ENCODE peak calls at places on chromosomes 11 and 22, in four cellular contexts. F, C, J and L are unnamed samples.

GRCh38 chr11:108958446-108959123 is 293.7 kb downstream of the DDX10 start:
- DNase-seq in F (no peak), C (no peak), J (no peak), L (peak)

GRCh38 chr22:40479887-40480538 is 109.6 kb downstream of the SGSM3 start:
- DNase-seq in F (no peak), C (no peak), J (no peak), L (no peak)

GRCh38 chr11:12827929-12828812 is 153.9 kb downstream of the TEAD1 start:
- DNase-seq in F (no peak), C (peak), J (peak), L (peak)

GRCh38 chr11:104649002-104649401 is 249.3 kb downstream of the CASP12 start:
- DNase-seq in F (no peak), C (no peak), J (no peak), L (no peak)

GRCh38 chr22:49149721-49150608 is 677.7 kb downstream of the BRD1 start:
- DNase-seq in F (no peak), C (no peak), J (no peak), L (no peak)

GRCh38 chr11:20522536-20522935 is 76.9 kb upstream of the SLC6A5 start:
- DNase-seq in F (no peak), C (no peak), J (no peak), L (no peak)

GRCh38 chr22:50599816-50600454 is 658 bp upstream of the MAPK8IP2 start:
- DNase-seq in F (no peak), C (no peak), J (peak), L (peak)

GRCh38 chr11:35246725-35247124 is 107.8 kb downstream of the CD44 start:
- DNase-seq in F (no peak), C (no peak), J (no peak), L (no peak)

GRCh38 chr22:43186272-43187170 is at the start of gene TTLL12:
- DNase-seq in F (no peak), C (no peak), J (no peak), L (peak)

GRCh38 chr11:119282495-119282894 is 34.4 kb downstream of the MCAM start:
- DNase-seq in F (no peak), C (no peak), J (no peak), L (no peak)

GRCh38 chr11:89612111-89612510 is 98.0 kb upstream of the TRIM77 start:
- DNase-seq in F (no peak), C (no peak), J (no peak), L (no peak)

GRCh38 chr11:6498121-6498520 is 1.0 kb downstream of the DNHD1 start:
- DNase-seq in F (no peak), C (no peak), J (no peak), L (no peak)

GRCh38 chr11:108220721-108221346 is 1.6 kb downstream of the NPAT start:
- DNase-seq in F (no peak), C (no peak), J (no peak), L (peak)

GRCh38 chr11:404551-405264 is 10.1 kb downstream of the SIGIRR start:
- DNase-seq in F (no peak), C (no peak), J (no peak), L (no peak)

GRCh38 chr11:73121692-73122091 is 20.4 kb downstream of the FCHSD2 start:
- DNase-seq in F (no peak), C (no peak), J (no peak), L (no peak)

DNA sequence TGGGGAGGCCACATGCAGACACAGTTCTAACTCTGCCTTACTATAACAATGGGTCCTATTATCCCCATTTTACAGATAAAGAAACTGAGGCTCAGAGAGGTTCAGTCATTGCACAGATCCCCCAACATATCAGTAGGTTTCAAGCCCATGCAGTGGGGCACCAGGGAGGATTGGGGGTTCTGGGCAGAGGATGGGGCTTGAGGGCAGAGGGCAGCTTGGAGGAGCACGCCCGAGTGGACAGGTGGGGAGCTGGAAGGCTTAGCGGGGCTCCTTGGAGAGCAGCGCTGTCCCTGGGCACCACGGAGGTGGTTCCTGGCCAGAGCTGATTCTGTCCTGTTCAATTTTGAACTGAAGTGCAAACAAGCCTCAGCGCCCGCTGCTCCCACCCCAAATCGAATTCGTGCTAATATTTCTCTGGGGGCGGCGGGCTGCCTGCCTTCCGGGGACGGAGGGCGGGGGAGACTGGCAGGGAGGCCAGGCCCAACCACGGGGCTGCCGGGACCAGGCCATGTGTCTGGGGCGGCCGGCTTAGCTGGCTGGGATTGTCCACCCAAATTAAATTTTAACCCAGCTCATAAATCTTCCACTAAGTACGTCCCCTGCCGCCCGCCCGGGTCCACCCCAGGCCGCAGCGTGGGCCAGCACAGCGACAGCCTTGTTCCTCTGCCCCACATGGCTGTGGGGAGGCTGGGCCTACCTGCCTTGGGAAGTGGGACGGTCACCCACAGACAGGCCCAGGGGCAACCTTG is 49.4 kb downstream of the FLRT1 start:
- DNase-seq in F (no peak), C (no peak), J (peak), L (no peak)
- TF ChIP-seq TAF1 in F (no peak), C (no peak), J (no peak), L (no peak)

GRCh38 chr11:120744016-120744994 is 232.8 kb downstream of the GRIK4 start:
- DNase-seq in F (no peak), C (no peak), J (no peak), L (no peak)
- TF ChIP-seq EZH2 in F (no peak), C (no peak), J (no peak), L (no peak)

GRCh38 chr11:97756571-97757335 is 1264.0 kb upstream of the CNTN5 start:
- DNase-seq in F (no peak), C (no peak), J (no peak), L (no peak)

GRCh38 chr11:97754976-97755375 is 1265.8 kb upstream of the CNTN5 start:
- DNase-seq in F (no peak), C (no peak), J (no peak), L (no peak)

GRCh38 chr11:97751952-97752351 is 1268.8 kb upstream of the CNTN5 start:
- DNase-seq in F (no peak), C (no peak), J (no peak), L (no peak)

GRCh38 chr11:97746832-97747231 is 1273.9 kb upstream of the CNTN5 start:
- DNase-seq in F (no peak), C (no peak), J (no peak), L (no peak)

GRCh38 chr11:97751405-97751804 is 1269.3 kb upstream of the CNTN5 start:
- DNase-seq in F (no peak), C (no peak), J (no peak), L (no peak)
- TF ChIP-seq TAF1 in F (no peak), C (no peak), J (no peak), L (no peak)

GRCh38 chr11:45967506-45967905 is 45.0 kb downstream of the LARGE2 start:
- DNase-seq in F (no peak), C (no peak), J (no peak), L (peak)
- TF ChIP-seq EZH2 in F (no peak), C (no peak), J (no peak), L (no peak)

GRCh38 chr22:27383896-27384295 is 417.7 kb downstream of the MN1 start:
- DNase-seq in F (no peak), C (no peak), J (no peak), L (no peak)

GRCh38 chr22:27380826-27381225 is 420.7 kb downstream of the MN1 start:
- DNase-seq in F (no peak), C (no peak), J (no peak), L (no peak)

GRCh38 chr22:27382947-27383346 is 418.6 kb downstream of the MN1 start:
- DNase-seq in F (no peak), C (no peak), J (no peak), L (no peak)

GRCh38 chr22:27381552-27381951 is 420.0 kb downstream of the MN1 start:
- DNase-seq in F (no peak), C (no peak), J (no peak), L (no peak)

GRCh38 chr22:27381960-27382742 is 419.4 kb downstream of the MN1 start:
- DNase-seq in F (no peak), C (no peak), J (no peak), L (no peak)
- TF ChIP-seq TAF1 in F (no peak), C (no peak), J (no peak), L (no peak)

GRCh38 chr11:57476883-57477506 is 16.7 kb downstream of the RTN4RL2 start:
- DNase-seq in F (no peak), C (no peak), J (no peak), L (no peak)
- TF ChIP-seq EZH2 in F (no peak), C (peak), J (no peak), L (no peak)

GRCh38 chr11:74926304-74927030 is 22.4 kb downstream of the XRRA1 start:
- DNase-seq in F (no peak), C (no peak), J (no peak), L (no peak)
- TF ChIP-seq TAF1 in F (no peak), C (no peak), J (no peak), L (no peak)

GRCh38 chr22:46084376-46084775 is 66.0 kb upstream of the PPARA start:
- DNase-seq in F (no peak), C (no peak), J (no peak), L (no peak)
- TF ChIP-seq EZH2 in F (no peak), C (no peak), J (no peak), L (no peak)